ENCODE peak calls at places on chromosomes 2 and 18, in seven cellular contexts. K, D, W, A, U, P and L are unnamed samples.

GRCh38 chr2:175834472-175834871 is 167.6 kb downstream of the LNPK start:
- DNase-seq in K (peak), U (no peak), P (no peak), D (no peak), A (no peak), W (no peak), L (no peak)

GRCh38 chr18:60145776-60146175 is 226.8 kb downstream of the MC4R start:
- DNase-seq in K (no peak), P (no peak), A (no peak), U (no peak), D (no peak), W (no peak), L (no peak)

GRCh38 chr2:209331291-209331844 is 92.5 kb upstream of the MAP2 start:
- DNase-seq in A (peak), W (no peak), D (no peak), P (peak), U (peak), K (peak), L (peak)

GRCh38 chr2:231604101-231604684 is 11.5 kb downstream of the TEX44 start:
- DNase-seq in U (no peak), K (no peak), A (no peak), D (peak), W (no peak), P (peak), L (peak)

GRCh38 chr2:12816379-12817306 is 99.9 kb downstream of the TRIB2 start:
- DNase-seq in D (no peak), K (peak), P (no peak), A (peak), U (peak), W (no peak), L (no peak)

GRCh38 chr2:18247282-18248110 is 313.0 kb downstream of the RDH14 start:
- DNase-seq in P (no peak), A (no peak), W (no peak), D (no peak), U (peak), K (no peak), L (no peak)

GRCh38 chr18:45449761-45450227 is 165.5 kb upstream of the SLC14A2 start:
- DNase-seq in U (no peak), W (no peak), P (no peak), A (peak), D (peak), K (peak), L (no peak)

GRCh38 chr2:11582526-11583202 is 48.8 kb downstream of the GREB1 start:
- DNase-seq in A (peak), D (peak), U (peak), P (peak), K (peak), W (no peak), L (peak)

GRCh38 chr18:22559414-22560282 is 141.9 kb upstream of the CTAGE1 start:
- DNase-seq in P (peak), U (peak), D (peak), K (peak), A (peak), W (no peak), L (no peak)

GRCh38 chr18:12011962-12012549 is 30.7 kb downstream of the IMPA2 start:
- DNase-seq in A (no peak), W (no peak), D (no peak), K (peak), U (no peak), P (no peak), L (no peak)

GRCh38 chr18:47417807-47418206 is 166.3 kb upstream of the SKOR2 start:
- DNase-seq in A (no peak), K (no peak), W (no peak), P (no peak), U (no peak), D (no peak), L (peak)

GRCh38 chr2:163698857-163699256 is 37.0 kb downstream of the FIGN start:
- DNase-seq in U (no peak), D (no peak), P (no peak), K (peak), W (no peak), A (peak), L (no peak)

GRCh38 chr18:23924813-23925212 is 89.7 kb upstream of the TTC39C start:
- DNase-seq in K (peak), A (peak), W (no peak), D (no peak), U (peak), P (no peak), L (no peak)

GRCh38 chr2:101253013-101253712 is 477 bp downstream of the CNOT11 start:
- DNase-seq in K (peak), U (peak), P (peak), D (peak), W (no peak), A (peak), L (peak)

GRCh38 chr2:27890146-27891062 is at the start of the genes BABAM2 and RBKS:
- DNase-seq in U (peak), A (peak), P (peak), D (peak), K (peak), W (peak), L (peak)
- TF ChIP-seq CTCF in U (no peak), A (no peak), P (no peak), D (no peak), K (no peak), W (no peak), L (no peak)

GRCh38 chr2:134621939-134622705 is 96.7 kb downstream of the TMEM163 start:
- DNase-seq in P (no peak), A (peak), W (no peak), D (no peak), K (peak), U (no peak), L (no peak)
- TF ChIP-seq CTCF in P (no peak), A (no peak), W (no peak), D (no peak), K (no peak), U (no peak), L (no peak)

GRCh38 chr2:81648370-81648769 is 1343.8 kb upstream of the LRRTM1 start:
- DNase-seq in A (no peak), P (no peak), U (no peak), K (no peak), D (no peak), W (no peak), L (no peak)

GRCh38 chr2:81645750-81646301 is 1341.3 kb upstream of the LRRTM1 start:
- DNase-seq in P (no peak), W (peak), A (no peak), D (no peak), K (no peak), U (no peak), L (no peak)

GRCh38 chr2:81647715-81648114 is 1343.2 kb upstream of the LRRTM1 start:
- DNase-seq in A (no peak), P (no peak), W (no peak), U (no peak), K (no peak), D (no peak), L (no peak)

DNA sequence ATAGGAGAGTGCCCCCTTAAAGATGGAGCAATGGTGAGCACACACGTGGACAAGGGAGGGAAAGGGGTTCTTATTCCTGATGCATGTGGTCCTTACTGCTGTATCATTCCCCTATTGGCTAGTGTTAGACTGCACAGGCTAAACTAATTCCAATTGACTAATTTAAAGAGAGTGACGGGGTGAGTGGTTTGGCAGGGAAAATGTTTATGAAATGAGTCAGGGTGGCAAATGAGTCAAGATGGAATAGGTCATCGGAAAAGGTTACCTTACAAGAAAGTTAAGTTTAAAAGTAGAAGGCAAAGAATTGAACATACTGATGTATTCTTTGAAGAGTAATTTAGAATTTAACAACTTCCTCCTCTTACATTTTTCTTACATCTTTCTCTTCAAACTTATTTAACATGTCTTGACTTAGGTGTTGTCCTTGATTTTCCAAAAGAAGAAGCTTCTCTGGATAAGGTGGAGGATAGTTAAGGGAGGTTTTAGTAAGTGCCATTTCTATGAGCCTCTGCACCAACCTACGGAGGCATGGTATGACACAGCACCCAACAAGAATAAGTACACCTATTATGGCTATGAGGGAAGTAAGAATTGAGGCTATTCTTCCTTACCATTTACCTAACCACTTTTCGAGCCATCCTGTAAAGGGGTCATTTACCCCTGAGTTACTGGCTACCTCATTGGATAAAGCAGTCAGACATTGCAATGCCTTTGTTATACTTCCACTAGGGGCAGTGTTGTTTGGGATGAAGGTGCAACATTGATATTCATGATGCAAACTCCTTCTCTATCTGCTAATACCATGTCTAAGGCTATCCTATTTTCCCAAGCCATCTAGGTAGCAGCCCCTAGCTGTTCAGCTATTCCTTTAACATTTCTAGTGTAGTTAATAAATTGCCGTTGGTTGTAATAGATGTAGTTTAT is 1345.8 kb upstream of the LRRTM1 start:
- DNase-seq in U (peak), D (no peak), A (peak), W (no peak), P (no peak), K (no peak), L (no peak)
- TF ChIP-seq CTCF in U (peak), D (no peak), A (peak), W (no peak), P (peak), K (peak), L (no peak)

GRCh38 chr18:65968605-65969004 is 217.8 kb downstream of the CDH7 start:
- DNase-seq in U (peak), D (no peak), P (no peak), K (no peak), W (no peak), A (no peak), L (no peak)
- TF ChIP-seq CTCF in U (peak), D (no peak), P (no peak), K (peak), W (no peak), A (no peak), L (no peak)

GRCh38 chr2:219493086-219493485 is 5.6 kb upstream of the GMPPA start:
- DNase-seq in D (no peak), K (no peak), W (no peak), P (no peak), U (no peak), A (no peak), L (no peak)
- TF ChIP-seq CTCF in D (no peak), K (no peak), W (no peak), P (no peak), U (no peak), A (no peak), L (no peak)

GRCh38 chr2:61420986-61421546 is 49.8 kb downstream of the USP34 start:
- DNase-seq in K (no peak), A (no peak), P (no peak), D (no peak), W (no peak), U (no peak), L (no peak)

GRCh38 chr2:61421611-61422010 is 49.3 kb downstream of the USP34 start:
- DNase-seq in W (no peak), D (no peak), A (no peak), K (no peak), U (no peak), P (no peak), L (no peak)

GRCh38 chr2:61419129-61419528 is 51.8 kb downstream of the USP34 start:
- DNase-seq in D (no peak), P (no peak), U (no peak), W (no peak), K (peak), A (no peak), L (peak)

GRCh38 chr2:61416871-61417645 is 53.8 kb downstream of the USP34 start:
- DNase-seq in W (no peak), U (no peak), D (no peak), P (no peak), A (no peak), K (no peak), L (no peak)

GRCh38 chr2:61419570-61419969 is 51.3 kb downstream of the USP34 start:
- DNase-seq in U (no peak), K (no peak), D (no peak), P (no peak), W (no peak), A (no peak), L (no peak)
- TF ChIP-seq CTCF in U (peak), K (no peak), D (no peak), P (no peak), W (no peak), A (no peak), L (no peak)

GRCh38 chr2:218618102-218618860 is 10.6 kb downstream of the PLCD4 start:
- DNase-seq in A (no peak), D (no peak), P (no peak), K (no peak), W (no peak), U (peak), L (no peak)
- TF ChIP-seq CTCF in A (no peak), D (no peak), P (peak), K (no peak), W (peak), U (peak), L (no peak)

GRCh38 chr18:8478166-8478967 is 130.9 kb upstream of the RAB12 start:
- DNase-seq in U (peak), P (peak), K (peak), D (no peak), W (no peak), A (peak), L (peak)
- TF ChIP-seq CTCF in U (peak), P (peak), K (peak), D (peak), W (peak), A (peak), L (peak)

GRCh38 chr18:74334242-74334893 is 18.7 kb downstream of the C18orf63 start:
- DNase-seq in K (no peak), D (no peak), U (no peak), A (no peak), W (no peak), P (no peak), L (peak)

GRCh38 chr18:74333091-74333490 is 17.5 kb downstream of the C18orf63 start:
- DNase-seq in W (no peak), U (no peak), D (no peak), A (peak), K (no peak), P (no peak), L (no peak)

GRCh38 chr18:74328196-74328595 is 12.6 kb downstream of the C18orf63 start:
- DNase-seq in A (no peak), K (peak), D (no peak), U (no peak), P (no peak), W (no peak), L (no peak)

GRCh38 chr18:74329688-74330205 is 14.1 kb downstream of the C18orf63 start:
- DNase-seq in U (no peak), P (no peak), W (no peak), K (no peak), D (no peak), A (no peak), L (no peak)

GRCh38 chr18:74331404-74331803 is 15.8 kb downstream of the C18orf63 start:
- DNase-seq in W (no peak), K (peak), U (peak), D (no peak), A (peak), P (no peak), L (peak)
- TF ChIP-seq CTCF in W (peak), K (peak), U (peak), D (no peak), A (peak), P (peak), L (peak)

DNA sequence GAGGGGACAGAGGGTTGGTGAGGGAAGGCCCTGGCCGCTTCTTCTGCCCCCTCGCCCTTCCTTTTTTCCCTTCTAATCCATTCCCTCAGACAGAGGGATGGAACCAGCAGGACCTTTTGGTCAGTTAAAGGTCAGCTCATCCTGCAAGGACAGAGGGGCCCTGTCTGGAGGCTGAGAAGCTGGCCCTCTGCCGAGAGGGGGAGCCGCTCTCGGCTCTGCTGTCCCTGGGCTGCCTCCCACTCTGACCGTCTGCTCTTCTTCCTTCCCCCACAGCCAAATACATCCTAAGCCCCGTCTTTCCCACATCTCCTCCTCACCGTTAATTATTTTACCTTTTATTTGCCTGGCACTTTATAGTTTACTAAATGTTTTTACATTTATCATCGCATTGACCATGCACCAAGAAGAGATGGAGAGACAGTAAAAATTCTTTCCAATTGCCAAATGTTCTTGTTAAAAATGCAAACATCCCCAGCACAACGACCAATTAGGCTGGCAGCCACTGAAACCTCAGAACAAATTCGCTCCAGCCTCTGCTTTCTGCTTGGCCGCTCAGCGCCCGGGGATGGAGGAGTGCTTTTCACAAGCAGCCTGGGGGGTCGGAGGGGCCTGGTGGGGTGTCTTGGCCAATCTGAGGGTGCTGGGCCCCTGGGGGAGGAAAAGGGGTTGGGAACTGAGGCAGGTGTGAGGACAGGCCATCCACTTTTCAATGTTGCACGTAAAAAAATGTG is 123.8 kb downstream of the TNS1 start:
- DNase-seq in W (no peak), K (no peak), P (no peak), U (no peak), D (no peak), A (no peak), L (no peak)
- TF ChIP-seq CTCF in W (no peak), K (no peak), P (no peak), U (no peak), D (no peak), A (no peak), L (no peak)